ENCODE peak calls at places on chromosomes 2 and 18, in five cellular contexts. One of them, this sample, is unnamed.

GRCh38 chr2:76178610-76179009 is 467.9 kb upstream of the GCFC2 start:
- DNase-seq in C1 segment of cervical spinal cord: no peak
- DNase-seq in iris pigment epithelial cell: no peak
- DNase-seq in stimulated activated CD8-positive, alpha-beta memory T cell treated with anti-CD3 and anti-CD28 coated beads, Interleukin-15, amount 100 ng/mL, for 24 hours: no peak
- DNase-seq in GM23248: no peak
- DNase-seq in this sample: no peak

GRCh38 chr2:179020156-179020750 is 29.7 kb downstream of the CCDC141 start:
- DNase-seq in C1 segment of cervical spinal cord: no peak
- DNase-seq in iris pigment epithelial cell: peak
- DNase-seq in stimulated activated CD8-positive, alpha-beta memory T cell treated with anti-CD3 and anti-CD28 coated beads, Interleukin-15, amount 100 ng/mL, for 24 hours: no peak
- DNase-seq in GM23248: peak
- DNase-seq in this sample: peak

GRCh38 chr18:54075681-54076080 is 148.8 kb downstream of the MBD2 start:
- DNase-seq in C1 segment of cervical spinal cord: no peak
- DNase-seq in iris pigment epithelial cell: no peak
- DNase-seq in stimulated activated CD8-positive, alpha-beta memory T cell treated with anti-CD3 and anti-CD28 coated beads, Interleukin-15, amount 100 ng/mL, for 24 hours: no peak
- DNase-seq in GM23248: no peak
- DNase-seq in this sample: peak

GRCh38 chr2:237639441-237640220 is 12.2 kb downstream of the LRRFIP1 start:
- DNase-seq in C1 segment of cervical spinal cord: no peak
- DNase-seq in iris pigment epithelial cell: no peak
- DNase-seq in stimulated activated CD8-positive, alpha-beta memory T cell treated with anti-CD3 and anti-CD28 coated beads, Interleukin-15, amount 100 ng/mL, for 24 hours: no peak
- DNase-seq in GM23248: no peak
- DNase-seq in this sample: peak

GRCh38 chr2:38064805-38065501 is 11.0 kb downstream of the CYP1B1 start:
- DNase-seq in C1 segment of cervical spinal cord: no peak
- DNase-seq in iris pigment epithelial cell: no peak
- DNase-seq in stimulated activated CD8-positive, alpha-beta memory T cell treated with anti-CD3 and anti-CD28 coated beads, Interleukin-15, amount 100 ng/mL, for 24 hours: no peak
- DNase-seq in GM23248: no peak
- DNase-seq in this sample: no peak

GRCh38 chr18:76518543-76519155 is 23.6 kb upstream of the ZNF516 start:
- DNase-seq in C1 segment of cervical spinal cord: peak
- DNase-seq in iris pigment epithelial cell: peak
- DNase-seq in stimulated activated CD8-positive, alpha-beta memory T cell treated with anti-CD3 and anti-CD28 coated beads, Interleukin-15, amount 100 ng/mL, for 24 hours: no peak
- DNase-seq in GM23248: peak
- DNase-seq in this sample: no peak

GRCh38 chr2:217993817-217994459 is 8.9 kb downstream of the TNS1 start:
- DNase-seq in C1 segment of cervical spinal cord: peak
- DNase-seq in iris pigment epithelial cell: peak
- DNase-seq in stimulated activated CD8-positive, alpha-beta memory T cell treated with anti-CD3 and anti-CD28 coated beads, Interleukin-15, amount 100 ng/mL, for 24 hours: peak
- DNase-seq in GM23248: peak
- DNase-seq in this sample: no peak

GRCh38 chr2:90207454-90208058 is 1516.1 kb downstream of the RPIA start:
- DNase-seq in C1 segment of cervical spinal cord: no peak
- DNase-seq in iris pigment epithelial cell: peak
- DNase-seq in stimulated activated CD8-positive, alpha-beta memory T cell treated with anti-CD3 and anti-CD28 coated beads, Interleukin-15, amount 100 ng/mL, for 24 hours: no peak
- DNase-seq in GM23248: peak
- DNase-seq in this sample: peak

GRCh38 chr2:75915851-75916634 is 205.3 kb upstream of the GCFC2 start:
- DNase-seq in C1 segment of cervical spinal cord: no peak
- DNase-seq in iris pigment epithelial cell: no peak
- DNase-seq in stimulated activated CD8-positive, alpha-beta memory T cell treated with anti-CD3 and anti-CD28 coated beads, Interleukin-15, amount 100 ng/mL, for 24 hours: no peak
- DNase-seq in GM23248: no peak
- DNase-seq in this sample: no peak

This sample was measured in renal cortical epithelial cell.